ENCODE peak calls at places on chromosomes 1 and 21, in four cellular contexts. M is naive thymus-derived CD8-positive, alpha-beta T cell; R is EL; E is WTC11. L is an unnamed sample.

GRCh38 chr21:28769683-28770082 is 223.0 kb downstream of the LTN1 start:
- DNase-seq in M (no peak), E (no peak), R (peak), L (no peak)

GRCh38 chr1:24535021-24535424 is 20.9 kb upstream of the NCMAP start:
- DNase-seq in R (no peak), E (peak), M (peak), L (peak)

GRCh38 chr1:30840904-30841598 is 67.5 kb downstream of the SDC3 start:
- DNase-seq in E (no peak), M (no peak), R (no peak), L (no peak)

GRCh38 chr1:55882931-55883330 is 667.8 kb upstream of the USP24 start:
- DNase-seq in M (no peak), R (no peak), E (no peak), L (no peak)

GRCh38 chr1:197958438-197958837 is 41.3 kb downstream of the LHX9 start:
- DNase-seq in R (no peak), E (no peak), M (no peak), L (no peak)

GRCh38 chr1:36851087-36851486 is 183.2 kb downstream of the GRIK3 start:
- DNase-seq in E (no peak), M (no peak), R (no peak), L (no peak)

GRCh38 chr1:184386271-184387068 is at the start of gene C1orf21:
- DNase-seq in R (peak), M (peak), E (peak), L (peak)

GRCh38 chr1:162629077-162629637 is 3.1 kb upstream of the DDR2 start:
- DNase-seq in E (no peak), R (peak), M (no peak), L (no peak)

GRCh38 chr1:18955442-18956188 is 861 bp downstream of the IFFO2 start:
- DNase-seq in M (peak), R (peak), E (peak), L (peak)

GRCh38 chr1:147641695-147642592 is 28.4 kb downstream of the ACP6 start:
- DNase-seq in R (peak), M (no peak), E (peak), L (peak)

GRCh38 chr1:99707535-99708142 is 58.8 kb downstream of the FRRS1 start:
- DNase-seq in R (peak), E (peak), M (peak), L (peak)

GRCh38 chr1:17732475-17732874 is 22.7 kb upstream of the ACTL8 start:
- DNase-seq in R (peak), E (no peak), M (no peak), L (peak)

GRCh38 chr1:22861764-22862440 is 110.8 kb downstream of the LACTBL1 start:
- DNase-seq in M (no peak), R (peak), E (peak), L (no peak)

GRCh38 chr1:174225499-174226204 is 66.3 kb downstream of the RABGAP1L start:
- DNase-seq in R (no peak), E (no peak), M (no peak), L (no peak)

GRCh38 chr1:156480411-156481192 is 20.0 kb downstream of the MEF2D start:
- DNase-seq in R (peak), E (peak), M (peak), L (no peak)

GRCh38 chr1:229953736-229954326 is 113.2 kb upstream of the GALNT2 start:
- DNase-seq in E (no peak), R (no peak), M (no peak), L (no peak)

GRCh38 chr1:119582801-119583200 is 65.3 kb downstream of the ZNF697 start:
- DNase-seq in R (peak), E (peak), M (no peak), L (peak)

GRCh38 chr1:164440222-164440621 is 118.8 kb upstream of the PBX1 start:
- DNase-seq in M (no peak), E (peak), R (peak), L (no peak)

GRCh38 chr21:26795866-26796329 is 49.3 kb downstream of the ADAMTS1 start:
- DNase-seq in M (no peak), R (peak), E (no peak), L (peak)

GRCh38 chr1:6801998-6802397 is 16.7 kb downstream of the CAMTA1 start:
- DNase-seq in M (no peak), E (no peak), R (peak), L (no peak)

GRCh38 chr1:221886311-221887090 is 144.6 kb upstream of the DUSP10 start:
- DNase-seq in E (no peak), M (no peak), R (peak), L (peak)

GRCh38 chr1:175493999-175494336 is 249.4 kb downstream of the TNR start:
- DNase-seq in E (peak), R (no peak), M (no peak), L (no peak)

GRCh38 chr1:63321788-63322247 is 549 bp upstream of the FOXD3 start:
- DNase-seq in M (no peak), R (no peak), E (peak), L (no peak)

GRCh38 chr1:11787251-11787803 is 18.4 kb downstream of the MTHFR start:
- DNase-seq in R (peak), M (no peak), E (peak), L (no peak)

GRCh38 chr1:89687254-89687653 is 54.3 kb downstream of the LRRC8C start:
- DNase-seq in R (peak), E (no peak), M (no peak), L (no peak)

L was measured in MG63.